ENCODE peak calls at places on chromosomes 2 and 18, in nine cellular contexts. C, I, F, K, P, Y, Q, Z and A are unnamed samples.

GRCh38 chr2:27903649-27904544 is 13.4 kb downstream of the BABAM2 start:
- DNase-seq in C (no peak), I (no peak), F (no peak), K (no peak), P (no peak), Y (no peak), Q (peak), Z (peak), A (no peak)

GRCh38 chr18:46097378-46097852 is 681 bp downstream of the ATP5F1A start:
- DNase-seq in C (no peak), I (no peak), F (no peak), K (no peak), P (no peak), Y (no peak), Q (peak), Z (peak), A (no peak)

GRCh38 chr2:15092691-15093090 is 460.2 kb downstream of the LRATD1 start:
- DNase-seq in C (no peak), I (no peak), F (no peak), K (no peak), P (no peak), Y (no peak), Q (peak), Z (no peak), A (no peak)

GRCh38 chr18:22844184-22844583 is 88.9 kb upstream of the RBBP8 start:
- DNase-seq in C (no peak), I (no peak), F (no peak), K (no peak), P (no peak), Y (no peak), Q (peak), Z (no peak), A (no peak)

GRCh38 chr2:144330951-144331651 is 188.8 kb downstream of the ZEB2 start:
- DNase-seq in C (no peak), I (peak), F (no peak), K (peak), P (no peak), Y (no peak), Q (peak), Z (peak), A (no peak)

GRCh38 chr2:196230051-196230450 is 58.7 kb upstream of the STK17B start:
- DNase-seq in C (no peak), I (peak), F (no peak), K (no peak), P (no peak), Y (no peak), Q (no peak), Z (no peak), A (peak)

GRCh38 chr2:180519276-180519675 is 461.1 kb upstream of the UBE2E3 start:
- DNase-seq in C (no peak), I (no peak), F (no peak), K (no peak), P (no peak), Y (no peak), Q (peak), Z (no peak), A (no peak)

GRCh38 chr2:105320651-105321215 is 8.8 kb downstream of the TGFBRAP1 start:
- DNase-seq in C (no peak), I (no peak), F (no peak), K (no peak), P (no peak), Y (no peak), Q (no peak), Z (peak), A (no peak)

GRCh38 chr2:188291617-188292445 is at the start of gene GULP1:
- DNase-seq in C (peak), I (no peak), F (peak), K (peak), P (no peak), Y (peak), Q (peak), Z (peak), A (no peak)

GRCh38 chr2:128559533-128560515 is 241.2 kb upstream of the HS6ST1 start:
- DNase-seq in C (no peak), I (no peak), F (no peak), K (no peak), P (no peak), Y (no peak), Q (no peak), Z (no peak), A (no peak)

GRCh38 chr2:47083485-47083884 is 71.6 kb downstream of the STPG4 start:
- DNase-seq in C (no peak), I (no peak), F (no peak), K (no peak), P (no peak), Y (no peak), Q (no peak), Z (no peak), A (no peak)

GRCh38 chr2:71157124-71157802 is 26.8 kb downstream of the MPHOSPH10 start:
- DNase-seq in C (peak), I (peak), F (peak), K (peak), P (peak), Y (no peak), Q (peak), Z (peak), A (peak)

GRCh38 chr2:223611061-223611460 is 8.9 kb upstream of the SCG2 start:
- DNase-seq in C (no peak), I (no peak), F (no peak), K (no peak), P (no peak), Y (no peak), Q (no peak), Z (no peak), A (no peak)

GRCh38 chr2:184938221-184938985 is 340.1 kb downstream of the ZNF804A start:
- DNase-seq in C (no peak), I (no peak), F (peak), K (peak), P (no peak), Y (no peak), Q (no peak), Z (no peak), A (no peak)

GRCh38 chr2:12110074-12110473 is 363.6 kb downstream of the LPIN1 start:
- DNase-seq in C (no peak), I (no peak), F (no peak), K (no peak), P (no peak), Y (no peak), Q (no peak), Z (no peak), A (no peak)

GRCh38 chr2:186308347-186308746 is 177.7 kb upstream of the ZC3H15 start:
- DNase-seq in C (no peak), I (no peak), F (no peak), K (no peak), P (no peak), Y (no peak), Q (no peak), Z (no peak), A (no peak)

GRCh38 chr2:202215179-202215578 is 23.2 kb downstream of the SUMO1 start:
- DNase-seq in C (no peak), I (no peak), F (no peak), K (no peak), P (no peak), Y (no peak), Q (no peak), Z (no peak), A (no peak)

GRCh38 chr2:205716126-205716525 is 33.8 kb downstream of the NRP2 start:
- DNase-seq in C (no peak), I (no peak), F (peak), K (peak), P (no peak), Y (no peak), Q (no peak), Z (peak), A (no peak)

GRCh38 chr2:174120346-174120745 is 128.0 kb downstream of the OLA1 start:
- DNase-seq in C (no peak), I (no peak), F (no peak), K (no peak), P (no peak), Y (no peak), Q (peak), Z (peak), A (no peak)

GRCh38 chr2:10839813-10840212 is 27.2 kb upstream of the PDIA6 start:
- DNase-seq in C (no peak), I (no peak), F (peak), K (peak), P (no peak), Y (no peak), Q (no peak), Z (peak), A (no peak)

GRCh38 chr18:23995180-23995579 is 19.4 kb upstream of the TTC39C start:
- DNase-seq in C (no peak), I (no peak), F (no peak), K (no peak), P (no peak), Y (no peak), Q (no peak), Z (no peak), A (no peak)

GRCh38 chr2:4674007-4674406 is 970.6 kb downstream of the DCDC2C start:
- DNase-seq in C (no peak), I (no peak), F (no peak), K (no peak), P (no peak), Y (no peak), Q (no peak), Z (no peak), A (no peak)

GRCh38 chr2:58851598-58851997 is 610.5 kb upstream of the FANCL start:
- DNase-seq in C (no peak), I (no peak), F (no peak), K (no peak), P (no peak), Y (no peak), Q (no peak), Z (no peak), A (no peak)